ENCODE peak calls at places on chromosomes 13 and 19, in four cellular contexts. One of them, this sample, is unnamed.

GRCh38 chr13:65932587-65933239 is 1297.4 kb downstream of the PCDH9 start:
- DNase-seq in astrocyte of the cerebellum: no peak
- DNase-seq in NCI-H82: no peak
- DNase-seq in stromal cell of bone marrow: peak
- DNase-seq in this sample: no peak

GRCh38 chr13:60326273-60326672 is 70.7 kb upstream of the TDRD3 start:
- DNase-seq in astrocyte of the cerebellum: no peak
- DNase-seq in NCI-H82: peak
- DNase-seq in stromal cell of bone marrow: no peak
- DNase-seq in this sample: no peak

GRCh38 chr19:50365434-50366306 is at the start of gene NAPSA:
- DNase-seq in astrocyte of the cerebellum: no peak
- DNase-seq in NCI-H82: no peak
- DNase-seq in stromal cell of bone marrow: no peak
- DNase-seq in this sample: no peak

GRCh38 chr19:1590641-1591397 is 1.8 kb downstream of the MBD3 start:
- DNase-seq in astrocyte of the cerebellum: no peak
- DNase-seq in NCI-H82: peak
- DNase-seq in stromal cell of bone marrow: no peak
- DNase-seq in this sample: peak

GRCh38 chr13:39490136-39490535 is 112.9 kb downstream of the LHFPL6 start:
- DNase-seq in astrocyte of the cerebellum: no peak
- DNase-seq in NCI-H82: no peak
- DNase-seq in stromal cell of bone marrow: no peak
- DNase-seq in this sample: no peak

GRCh38 chr13:113532156-113532806 is 41.8 kb upstream of the DCUN1D2 start:
- DNase-seq in astrocyte of the cerebellum: no peak
- DNase-seq in NCI-H82: no peak
- DNase-seq in stromal cell of bone marrow: no peak
- DNase-seq in this sample: no peak

GRCh38 chr19:56294557-56294956 is 20.1 kb downstream of the ZSCAN5A start:
- DNase-seq in astrocyte of the cerebellum: no peak
- DNase-seq in NCI-H82: no peak
- DNase-seq in stromal cell of bone marrow: no peak
- DNase-seq in this sample: no peak

GRCh38 chr13:108220042-108220441 is 1.9 kb downstream of the ABHD13 start:
- DNase-seq in astrocyte of the cerebellum: no peak
- DNase-seq in NCI-H82: peak
- DNase-seq in stromal cell of bone marrow: no peak
- DNase-seq in this sample: no peak

GRCh38 chr19:11373166-11373884 is 1.1 kb upstream of the SWSAP1 start:
- DNase-seq in astrocyte of the cerebellum: no peak
- DNase-seq in NCI-H82: peak
- DNase-seq in stromal cell of bone marrow: no peak
- DNase-seq in this sample: peak

GRCh38 chr13:31538067-31539042 is 201.0 kb upstream of the RXFP2 start:
- DNase-seq in astrocyte of the cerebellum: no peak
- DNase-seq in NCI-H82: peak
- DNase-seq in stromal cell of bone marrow: peak
- DNase-seq in this sample: peak

GRCh38 chr13:109869312-109870237 is 83.2 kb upstream of the IRS2 start:
- DNase-seq in astrocyte of the cerebellum: no peak
- DNase-seq in NCI-H82: no peak
- DNase-seq in stromal cell of bone marrow: peak
- DNase-seq in this sample: peak

GRCh38 chr19:19485998-19486290 is 29.4 kb downstream of the TSSK6 start:
- DNase-seq in astrocyte of the cerebellum: no peak
- DNase-seq in NCI-H82: no peak
- DNase-seq in stromal cell of bone marrow: no peak
- DNase-seq in this sample: peak

GRCh38 chr19:34475026-34475974 is 6.3 kb upstream of the WTIP start:
- DNase-seq in astrocyte of the cerebellum: peak
- DNase-seq in NCI-H82: no peak
- DNase-seq in stromal cell of bone marrow: peak
- DNase-seq in this sample: no peak

GRCh38 chr19:10510301-10510802 is 6.9 kb downstream of the S1PR5 start:
- DNase-seq in astrocyte of the cerebellum: no peak
- DNase-seq in NCI-H82: peak
- DNase-seq in stromal cell of bone marrow: no peak
- DNase-seq in this sample: peak

GRCh38 chr19:47209323-47210179 is 21.4 kb downstream of the BBC3 start:
- DNase-seq in astrocyte of the cerebellum: no peak
- DNase-seq in NCI-H82: no peak
- DNase-seq in stromal cell of bone marrow: no peak
- DNase-seq in this sample: no peak

GRCh38 chr19:14347999-14348889 is 33.0 kb upstream of the ADGRE5 start:
- DNase-seq in astrocyte of the cerebellum: no peak
- DNase-seq in NCI-H82: peak
- DNase-seq in stromal cell of bone marrow: no peak
- DNase-seq in this sample: peak

GRCh38 chr19:18765224-18765623 is 25.9 kb downstream of the COMP start:
- DNase-seq in astrocyte of the cerebellum: no peak
- DNase-seq in NCI-H82: no peak
- DNase-seq in stromal cell of bone marrow: no peak
- DNase-seq in this sample: peak

GRCh38 chr19:5204212-5204611 is 136.4 kb downstream of the PTPRS start:
- DNase-seq in astrocyte of the cerebellum: no peak
- DNase-seq in NCI-H82: no peak
- DNase-seq in stromal cell of bone marrow: no peak
- DNase-seq in this sample: no peak

GRCh38 chr13:40388617-40389016 is 277.8 kb downstream of the FOXO1 start:
- DNase-seq in astrocyte of the cerebellum: no peak
- DNase-seq in NCI-H82: no peak
- DNase-seq in stromal cell of bone marrow: no peak
- DNase-seq in this sample: no peak

GRCh38 chr13:45325806-45326205 is 15.2 kb downstream of the TPT1 start:
- DNase-seq in astrocyte of the cerebellum: no peak
- DNase-seq in NCI-H82: peak
- DNase-seq in stromal cell of bone marrow: peak
- DNase-seq in this sample: no peak

GRCh38 chr13:75705395-75705794 is 69.3 kb downstream of the LMO7 start:
- DNase-seq in astrocyte of the cerebellum: peak
- DNase-seq in NCI-H82: no peak
- DNase-seq in stromal cell of bone marrow: no peak
- DNase-seq in this sample: no peak

GRCh38 chr19:42097461-42097860 is 21.5 kb downstream of the ZNF574 start:
- DNase-seq in astrocyte of the cerebellum: no peak
- DNase-seq in NCI-H82: no peak
- DNase-seq in stromal cell of bone marrow: no peak
- DNase-seq in this sample: no peak

GRCh38 chr19:18390075-18390909 is 4.3 kb downstream of the GDF15 start:
- DNase-seq in astrocyte of the cerebellum: no peak
- DNase-seq in NCI-H82: peak
- DNase-seq in stromal cell of bone marrow: no peak
- DNase-seq in this sample: peak

GRCh38 chr13:29958476-29958875 is 108.1 kb upstream of the UBL3 start:
- DNase-seq in astrocyte of the cerebellum: no peak
- DNase-seq in NCI-H82: no peak
- DNase-seq in stromal cell of bone marrow: no peak
- DNase-seq in this sample: no peak

GRCh38 chr13:108227651-108228272 is 9.6 kb downstream of the ABHD13 start:
- DNase-seq in astrocyte of the cerebellum: peak
- DNase-seq in NCI-H82: peak
- DNase-seq in stromal cell of bone marrow: no peak
- DNase-seq in this sample: peak

GRCh38 chr19:54430306-54431254 is 15.3 kb downstream of the TTYH1 start:
- DNase-seq in astrocyte of the cerebellum: no peak
- DNase-seq in NCI-H82: peak
- DNase-seq in stromal cell of bone marrow: no peak
- DNase-seq in this sample: no peak

GRCh38 chr13:108269601-108270328 is at the start of gene TNFSF13B:
- DNase-seq in astrocyte of the cerebellum: no peak
- DNase-seq in NCI-H82: peak
- DNase-seq in stromal cell of bone marrow: peak
- DNase-seq in this sample: no peak

GRCh38 chr13:100828226-100828625 is 153.6 kb upstream of the TMTC4 start:
- DNase-seq in astrocyte of the cerebellum: no peak
- DNase-seq in NCI-H82: peak
- DNase-seq in stromal cell of bone marrow: no peak
- DNase-seq in this sample: no peak

GRCh38 chr13:52454459-52454824 is 836 bp upstream of the CKAP2 start:
- DNase-seq in astrocyte of the cerebellum: no peak
- DNase-seq in NCI-H82: peak
- DNase-seq in stromal cell of bone marrow: no peak
- DNase-seq in this sample: peak

GRCh38 chr19:1268392-1269064 is 604 bp upstream of the CIRBP start:
- DNase-seq in astrocyte of the cerebellum: no peak
- DNase-seq in NCI-H82: no peak
- DNase-seq in stromal cell of bone marrow: no peak
- DNase-seq in this sample: no peak

GRCh38 chr19:54104998-54105715 is 2.5 kb downstream of the NDUFA3 start:
- DNase-seq in astrocyte of the cerebellum: no peak
- DNase-seq in NCI-H82: no peak
- DNase-seq in stromal cell of bone marrow: no peak
- DNase-seq in this sample: no peak

GRCh38 chr19:39223703-39224279 is 19.7 kb upstream of the SYCN start:
- DNase-seq in astrocyte of the cerebellum: peak
- DNase-seq in NCI-H82: no peak
- DNase-seq in stromal cell of bone marrow: no peak
- DNase-seq in this sample: no peak

GRCh38 chr13:25920277-25920676 is 131.5 kb downstream of the SHISA2 start:
- DNase-seq in astrocyte of the cerebellum: no peak
- DNase-seq in NCI-H82: no peak
- DNase-seq in stromal cell of bone marrow: no peak
- DNase-seq in this sample: no peak

GRCh38 chr13:77356155-77356554 is 29.3 kb upstream of the MYCBP2 start:
- DNase-seq in astrocyte of the cerebellum: no peak
- DNase-seq in NCI-H82: no peak
- DNase-seq in stromal cell of bone marrow: no peak
- DNase-seq in this sample: no peak

GRCh38 chr19:55643733-55644116 is 276 bp downstream of the ZNF581 start:
- DNase-seq in astrocyte of the cerebellum: no peak
- DNase-seq in NCI-H82: no peak
- DNase-seq in stromal cell of bone marrow: no peak
- DNase-seq in this sample: no peak